ENCODE peak calls at places on chromosomes 12 and 14, in nine cellular contexts. B is left ventricle myocardium superior, H is OCI-M1, T is Peyer's patch, R is amygdala, I is GM12865, D is T-helper 2 cell, G is NCI-H1105, E is NCI-H2081. Y is an unnamed sample.

GRCh38 chr14:96623676-96624484 is 121.7 kb downstream of the PAPOLA start:
- DNase-seq in B (no peak), H (no peak), T (peak), R (no peak), I (no peak), D (no peak), G (no peak), E (no peak), Y (no peak)

GRCh38 chr12:92927055-92927435 is 2.0 kb downstream of the EEA1 start:
- DNase-seq in B (no peak), H (peak), T (no peak), R (no peak), I (peak), D (no peak), G (no peak), E (no peak), Y (peak)

GRCh38 chr12:31034372-31034771 is 39.3 kb upstream of the DDX11 start:
- DNase-seq in B (no peak), H (no peak), T (no peak), R (no peak), I (no peak), D (no peak), G (no peak), E (no peak), Y (no peak)

GRCh38 chr12:62075860-62076259 is 184.3 kb upstream of the USP15 start:
- DNase-seq in B (no peak), H (peak), T (no peak), R (no peak), I (no peak), D (no peak), G (no peak), E (no peak), Y (no peak)

GRCh38 chr12:109961201-109961600 is 35.0 kb downstream of the GIT2 start:
- DNase-seq in B (peak), H (no peak), T (no peak), R (no peak), I (no peak), D (no peak), G (no peak), E (no peak), Y (no peak)

GRCh38 chr12:3990356-3990975 is 117.3 kb upstream of the PARP11 start:
- DNase-seq in B (no peak), H (no peak), T (no peak), R (no peak), I (no peak), D (no peak), G (no peak), E (no peak), Y (no peak)

GRCh38 chr12:91507754-91508153 is 325.1 kb upstream of the DCN start:
- DNase-seq in B (no peak), H (no peak), T (no peak), R (no peak), I (no peak), D (no peak), G (no peak), E (no peak), Y (no peak)

GRCh38 chr14:96086032-96086431 is 46.9 kb downstream of the C14orf132 start:
- DNase-seq in B (no peak), H (no peak), T (no peak), R (no peak), I (no peak), D (no peak), G (no peak), E (no peak), Y (no peak)

GRCh38 chr12:14239350-14239934 is 126.0 kb upstream of the ATF7IP start:
- DNase-seq in B (no peak), H (peak), T (no peak), R (no peak), I (peak), D (no peak), G (no peak), E (peak), Y (no peak)

GRCh38 chr14:37056473-37056872 is 115.9 kb downstream of the SLC25A21 start:
- DNase-seq in B (no peak), H (no peak), T (no peak), R (no peak), I (no peak), D (no peak), G (no peak), E (no peak), Y (no peak)

GRCh38 chr12:121170581-121171260 is 38.0 kb downstream of the P2RX7 start:
- DNase-seq in B (no peak), H (no peak), T (no peak), R (no peak), I (no peak), D (no peak), G (no peak), E (no peak), Y (no peak)

GRCh38 chr12:12376636-12377448 is 20.0 kb downstream of the BORCS5 start:
- DNase-seq in B (no peak), H (peak), T (no peak), R (no peak), I (peak), D (no peak), G (peak), E (peak), Y (peak)

GRCh38 chr12:120180975-120181374 is 13.5 kb downstream of the GCN1 start:
- DNase-seq in B (no peak), H (no peak), T (no peak), R (no peak), I (no peak), D (no peak), G (no peak), E (no peak), Y (no peak)

GRCh38 chr12:92107094-92107493 is 38.6 kb downstream of the BTG1 start:
- DNase-seq in B (no peak), H (peak), T (no peak), R (no peak), I (no peak), D (no peak), G (no peak), E (no peak), Y (no peak)

GRCh38 chr14:56199095-56199975 is 81.1 kb downstream of the PELI2 start:
- DNase-seq in B (no peak), H (peak), T (no peak), R (no peak), I (peak), D (no peak), G (no peak), E (peak), Y (no peak)

GRCh38 chr12:115421796-115422709 is 738.1 kb upstream of the TBX3 start:
- DNase-seq in B (no peak), H (no peak), T (no peak), R (no peak), I (no peak), D (no peak), G (no peak), E (no peak), Y (no peak)